ENCODE peak calls at places on chromosomes 5 and 9, in eight cellular contexts. T is AG09309; Q is bronchial epithelial cell; J is activated CD8-positive, alpha-beta memory T cell treated with anti-CD3 and anti-CD28 coated beads for 24 hours; S is substantia nigra; O is EH; X is type B pancreatic cell; H is GM20000. Y is an unnamed sample.

GRCh38 chr9:8430945-8431344 is 631.4 kb upstream of the DMAC1 start:
- DNase-seq in T (no peak), Q (no peak), J (no peak), S (no peak), O (no peak), X (no peak), H (no peak), Y (no peak)

GRCh38 chr9:99465231-99465891 is 243.3 kb downstream of the SEC61B start:
- DNase-seq in T (no peak), Q (no peak), J (no peak), S (no peak), O (peak), X (no peak), H (no peak), Y (no peak)

GRCh38 chr5:61290815-61291214 is 41.2 kb upstream of the ZSWIM6 start:
- DNase-seq in T (no peak), Q (peak), J (no peak), S (no peak), O (no peak), X (no peak), H (no peak), Y (no peak)

GRCh38 chr5:175718401-175719108 is 60.7 kb downstream of the HRH2 start:
- DNase-seq in T (no peak), Q (peak), J (peak), S (no peak), O (peak), X (no peak), H (no peak), Y (no peak)

GRCh38 chr9:14314424-14314928 is 535 bp upstream of the NFIB start:
- DNase-seq in T (no peak), Q (peak), J (no peak), S (no peak), O (peak), X (no peak), H (peak), Y (peak)

GRCh38 chr5:11998397-11998796 is 94.2 kb upstream of the CTNND2 start:
- DNase-seq in T (no peak), Q (no peak), J (no peak), S (no peak), O (no peak), X (no peak), H (no peak), Y (no peak)

GRCh38 chr5:74148321-74148720 is 492.2 kb downstream of the ENC1 start:
- DNase-seq in T (no peak), Q (no peak), J (no peak), S (no peak), O (no peak), X (no peak), H (no peak), Y (no peak)

GRCh38 chr9:130888146-130888885 is 8.3 kb downstream of the QRFP start:
- DNase-seq in T (no peak), Q (no peak), J (no peak), S (no peak), O (no peak), X (no peak), H (no peak), Y (no peak)

GRCh38 chr9:124290053-124290581 is 32.4 kb downstream of the NEK6 start:
- DNase-seq in T (no peak), Q (no peak), J (no peak), S (no peak), O (no peak), X (no peak), H (no peak), Y (no peak)

GRCh38 chr9:126947529-126947928 is 32.9 kb downstream of the RALGPS1 start:
- DNase-seq in T (no peak), Q (no peak), J (no peak), S (no peak), O (no peak), X (no peak), H (no peak), Y (no peak)

GRCh38 chr5:9601055-9601739 is 29.0 kb downstream of the TAS2R1 start:
- DNase-seq in T (no peak), Q (no peak), J (no peak), S (no peak), O (no peak), X (no peak), H (no peak), Y (no peak)

GRCh38 chr9:114588150-114588663 is 638 bp downstream of the ATP6V1G1 start:
- DNase-seq in T (no peak), Q (no peak), J (no peak), S (no peak), O (peak), X (no peak), H (no peak), Y (no peak)

GRCh38 chr9:122244349-122244748 is 15.6 kb upstream of the LHX6 start:
- DNase-seq in T (no peak), Q (no peak), J (no peak), S (no peak), O (no peak), X (no peak), H (no peak), Y (no peak)

GRCh38 chr5:89265511-89266169 is 382.7 kb upstream of the MEF2C start:
- DNase-seq in T (peak), Q (peak), J (no peak), S (no peak), O (peak), X (no peak), H (no peak), Y (no peak)

Y was measured in 8988T.